ENCODE peak calls at places on chromosome 15, in five cellular contexts. W is 8988T, P is astrocyte of the spinal cord, X is NCI-H1694, B is EL. E is an unnamed sample.

GRCh38 chr15:34616613-34617012 is 33.2 kb upstream of the GOLGA8B start:
- DNase-seq in W (no peak), P (peak), X (no peak), B (peak), E (no peak)

GRCh38 chr15:25727867-25728600 is 135.1 kb downstream of the ATP10A start:
- DNase-seq in W (no peak), P (no peak), X (no peak), B (no peak), E (no peak)

GRCh38 chr15:78928616-78929093 is 16.2 kb downstream of the CTSH start:
- DNase-seq in W (no peak), P (no peak), X (no peak), B (no peak), E (no peak)

GRCh38 chr15:67915374-67916050 is 75.7 kb upstream of the RNU6-1 start:
- DNase-seq in W (no peak), P (peak), X (peak), B (no peak), E (no peak)

GRCh38 chr15:77181305-77182074 is 110.6 kb upstream of the TSPAN3 start:
- DNase-seq in W (no peak), P (no peak), X (no peak), B (no peak), E (no peak)

GRCh38 chr15:74843891-74844299 is 939 bp upstream of the ULK3 start:
- DNase-seq in W (no peak), P (no peak), X (no peak), B (no peak), E (no peak)

GRCh38 chr15:95284933-95285401 is 1045.5 kb upstream of the NR2F2 start:
- DNase-seq in W (no peak), P (peak), X (no peak), B (peak), E (no peak)

GRCh38 chr15:33008284-33009011 is 186.1 kb downstream of the FMN1 start:
- DNase-seq in W (no peak), P (peak), X (no peak), B (peak), E (no peak)

GRCh38 chr15:68749365-68750141 is 71.1 kb downstream of the ANP32A start:
- DNase-seq in W (no peak), P (no peak), X (no peak), B (no peak), E (no peak)

GRCh38 chr15:26070095-26070532 is 207.0 kb upstream of the ATP10A start:
- DNase-seq in W (no peak), P (no peak), X (no peak), B (no peak), E (no peak)

GRCh38 chr15:101000271-101000681 is 81.1 kb downstream of the LRRK1 start:
- DNase-seq in W (no peak), P (peak), X (no peak), B (peak), E (no peak)

GRCh38 chr15:91265431-91265940 is 165.4 kb downstream of the SV2B start:
- DNase-seq in W (no peak), P (no peak), X (no peak), B (no peak), E (no peak)

GRCh38 chr15:100043069-100043641 is 298.6 kb downstream of the ADAMTS17 start:
- DNase-seq in W (no peak), P (peak), X (no peak), B (peak), E (no peak)

GRCh38 chr15:40846846-40847224 is 3.0 kb downstream of the SPINT1 start:
- DNase-seq in W (no peak), P (no peak), X (no peak), B (no peak), E (no peak)

GRCh38 chr15:52780172-52780980 is 9.8 kb downstream of the ONECUT1 start:
- DNase-seq in W (no peak), P (peak), X (peak), B (peak), E (peak)

GRCh38 chr15:87704276-87704675 is 552.3 kb downstream of the NTRK3 start:
- DNase-seq in W (no peak), P (no peak), X (no peak), B (no peak), E (no peak)

GRCh38 chr15:68592548-68592947 is 13.8 kb downstream of the CORO2B start:
- DNase-seq in W (no peak), P (no peak), X (no peak), B (no peak), E (no peak)

GRCh38 chr15:57217716-57218598 is 158.3 kb upstream of the CGNL1 start:
- DNase-seq in W (no peak), P (peak), X (no peak), B (peak), E (no peak)

GRCh38 chr15:54722342-54722986 is 474.3 kb downstream of the RSL24D1 start:
- DNase-seq in W (no peak), P (no peak), X (no peak), B (no peak), E (no peak)

GRCh38 chr15:39088186-39088585 is 492.7 kb upstream of the THBS1 start:
- DNase-seq in W (no peak), P (no peak), X (no peak), B (no peak), E (no peak)

GRCh38 chr15:91031796-91032195 is 9.4 kb upstream of the VPS33B start:
- DNase-seq in W (no peak), P (no peak), X (no peak), B (no peak), E (no peak)

GRCh38 chr15:101152914-101153313 is 98.9 kb downstream of the CHSY1 start:
- DNase-seq in W (peak), P (no peak), X (no peak), B (no peak), E (no peak)

GRCh38 chr15:92693922-92694331 is 38.4 kb upstream of the FAM174B start:
- DNase-seq in W (peak), P (no peak), X (peak), B (peak), E (no peak)

GRCh38 chr15:57079446-57079845 is 161.0 kb downstream of the TCF12 start:
- DNase-seq in W (no peak), P (peak), X (no peak), B (no peak), E (no peak)

GRCh38 chr15:80003934-80004472 is 33.0 kb upstream of the BCL2A1 start:
- DNase-seq in W (no peak), P (no peak), X (no peak), B (no peak), E (no peak)

GRCh38 chr15:92638291-92638708 is 17.3 kb downstream of the FAM174B start:
- DNase-seq in W (no peak), P (peak), X (peak), B (no peak), E (no peak)

GRCh38 chr15:65920121-65920520 is 50.8 kb downstream of the RAB11A start:
- DNase-seq in W (no peak), P (no peak), X (no peak), B (no peak), E (no peak)

GRCh38 chr15:94576889-94577533 is 345.6 kb downstream of the MCTP2 start:
- DNase-seq in W (peak), P (no peak), X (peak), B (peak), E (no peak)

GRCh38 chr15:42359249-42359648 is at the start of gene CAPN3:
- DNase-seq in W (no peak), P (no peak), X (no peak), B (no peak), E (no peak)

GRCh38 chr15:65558997-65559760 is 28.9 kb downstream of the HACD3 start:
- DNase-seq in W (no peak), P (no peak), X (no peak), B (no peak), E (no peak)

E was measured in T-helper 22 cell.